ENCODE peak calls at places on chromosomes 16 and 17, in six cellular contexts. B is NCI-H1092; P is A172; S is CD4-positive, alpha-beta memory T cell; R is T-cell; T is pancreas. K is an unnamed sample.

GRCh38 chr17:3027786-3028532 is 35.4 kb downstream of the OR1D5 start:
- DNase-seq in R (no peak), T (no peak), B (no peak), P (no peak), S (no peak), K (no peak)

GRCh38 chr17:15411556-15412198 is 55.7 kb downstream of the CDRT4 start:
- DNase-seq in S (no peak), B (no peak), T (no peak), P (no peak), R (no peak), K (no peak)

GRCh38 chr16:54050281-54051210 is 236.0 kb downstream of the IRX3 start:
- DNase-seq in P (peak), S (no peak), T (no peak), R (no peak), B (no peak), K (peak)

GRCh38 chr16:53232826-53233529 is 178.2 kb downstream of the CHD9 start:
- DNase-seq in T (no peak), S (no peak), P (no peak), B (no peak), R (no peak), K (no peak)

GRCh38 chr16:20410153-20410723 is 904 bp downstream of the ACSM5 start:
- DNase-seq in P (peak), B (no peak), R (no peak), S (no peak), T (no peak), K (peak)

GRCh38 chr16:90026135-90026534 is 6.9 kb upstream of the DBNDD1 start:
- DNase-seq in S (no peak), B (no peak), R (no peak), P (no peak), T (no peak), K (no peak)

GRCh38 chr16:22634913-22635312 is 124.2 kb downstream of the NPIPB5 start:
- DNase-seq in S (no peak), R (no peak), P (no peak), B (no peak), T (no peak), K (no peak)

GRCh38 chr16:20253825-20254224 is 73.5 kb downstream of the GP2 start:
- DNase-seq in B (no peak), T (no peak), P (no peak), S (no peak), R (no peak), K (no peak)

GRCh38 chr17:2400474-2400866 is 390 bp downstream of the MNT start:
- DNase-seq in S (peak), R (peak), B (no peak), T (peak), P (no peak), K (peak)

GRCh38 chr16:23283571-23283970 is 18.5 kb upstream of the SCNN1B start:
- DNase-seq in T (no peak), P (no peak), S (no peak), B (no peak), R (no peak), K (no peak)

GRCh38 chr16:81926036-81926435 is 85.2 kb downstream of the SDR42E1 start:
- DNase-seq in B (no peak), T (no peak), R (no peak), P (no peak), S (no peak), K (no peak)

GRCh38 chr17:7755095-7755890 is 37.7 kb downstream of the DNAH2 start:
- DNase-seq in T (no peak), R (no peak), S (no peak), P (peak), B (no peak), K (no peak)

GRCh38 chr17:63697341-63698286 is 2.3 kb downstream of the LIMD2 start:
- DNase-seq in B (no peak), R (peak), P (peak), S (peak), T (peak), K (no peak)

GRCh38 chr16:11792404-11793260 is 4.4 kb downstream of the ZC3H7A start:
- DNase-seq in S (no peak), B (peak), T (peak), P (no peak), R (peak), K (no peak)

GRCh38 chr16:23905027-23905426 is 69.2 kb downstream of the PRKCB start:
- DNase-seq in T (no peak), S (no peak), R (no peak), P (peak), B (no peak), K (peak)

GRCh38 chr16:27625050-27625697 is 75.2 kb downstream of the KATNIP start:
- DNase-seq in P (no peak), S (no peak), R (no peak), B (no peak), T (peak), K (no peak)

GRCh38 chr16:48687421-48688038 is 77.5 kb upstream of the N4BP1 start:
- DNase-seq in P (peak), T (peak), R (no peak), S (peak), B (peak), K (peak)

GRCh38 chr16:85166699-85167588 is 54.7 kb upstream of the CIBAR2 start:
- DNase-seq in B (no peak), R (no peak), P (no peak), S (no peak), T (peak), K (no peak)

GRCh38 chr17:71203953-71204352 is 916.9 kb upstream of the SOX9 start:
- DNase-seq in T (no peak), B (no peak), S (no peak), R (no peak), P (no peak), K (peak)